ENCODE peak calls at places on chromosomes 6 and 20, in ten cellular contexts. G is HFFc6; W is stimulated activated CD4-positive, alpha-beta T cell treated with anti-CD3 and anti-CD28 coated beads, Interleukin-4, amount 100 ng/mL, for 48 hours; N is activated CD4-positive, CD25-positive, alpha-beta regulatory T cell; E is activated CD4-positive, alpha-beta T cell treated with anti-CD3 and anti-CD28 coated beads for 48 hours; C is hippocampal formation; K is neural progenitor cell; V is heart right ventricle; O is AG09309; Z is hypothalamus. S is an unnamed sample.

GRCh38 chr20:45752747-45753146 is 30.6 kb downstream of the SPINT4 start:
- DNase-seq in N (no peak), O (peak), C (no peak), G (no peak), K (no peak), W (peak), E (peak), Z (no peak), V (no peak), S (no peak)

GRCh38 chr20:36177716-36178115 is 23.2 kb downstream of the EPB41L1 start:
- DNase-seq in W (no peak), G (no peak), C (no peak), V (no peak), Z (no peak), E (no peak), N (no peak), K (no peak), O (no peak), S (no peak)

GRCh38 chr6:30883743-30884520 is at the start of gene DDR1:
- DNase-seq in C (peak), N (no peak), K (peak), O (no peak), E (peak), W (peak), Z (peak), G (peak), V (peak), S (no peak)

GRCh38 chr20:4076033-4076432 is 60.7 kb upstream of the RNF24 start:
- DNase-seq in Z (no peak), N (no peak), O (no peak), G (no peak), K (no peak), C (no peak), W (no peak), E (no peak), V (no peak), S (no peak)

GRCh38 chr20:17558154-17558940 is 11.5 kb upstream of the DSTN start:
- DNase-seq in C (no peak), Z (no peak), G (peak), E (peak), N (no peak), V (peak), O (peak), K (no peak), W (no peak), S (peak)

GRCh38 chr6:51350308-51350904 is 531.7 kb downstream of the TFAP2B start:
- DNase-seq in Z (no peak), E (no peak), N (no peak), W (no peak), C (no peak), K (no peak), O (no peak), V (no peak), G (no peak), S (peak)

GRCh38 chr6:41942045-41942851 is 640 bp upstream of the CCND3 start:
- DNase-seq in C (peak), G (no peak), O (peak), N (no peak), E (no peak), K (no peak), Z (no peak), V (no peak), W (no peak), S (no peak)

GRCh38 chr20:1463971-1464570 is 2.6 kb downstream of the NSFL1C start:
- DNase-seq in K (no peak), Z (no peak), C (no peak), W (no peak), O (no peak), G (no peak), V (no peak), E (no peak), N (no peak), S (no peak)

GRCh38 chr6:113669641-113670040 is 187.5 kb upstream of the MARCKS start:
- DNase-seq in Z (no peak), G (no peak), N (no peak), V (no peak), W (no peak), E (no peak), O (no peak), C (no peak), K (no peak), S (no peak)

GRCh38 chr20:22807045-22807444 is 222.7 kb upstream of the FOXA2 start:
- DNase-seq in G (no peak), V (no peak), C (no peak), Z (no peak), W (no peak), N (no peak), O (no peak), E (no peak), K (no peak), S (no peak)

GRCh38 chr6:32882879-32883250 is 28.9 kb downstream of the PSMB9 start:
- DNase-seq in G (peak), N (no peak), O (no peak), E (no peak), K (no peak), C (no peak), Z (no peak), W (no peak), V (no peak), S (no peak)

S was measured in KBM-7.